ENCODE peak calls at places on chromosomes 11 and 22, in six cellular contexts. L is PC-3, U is hepatocyte, Z is fibroblast of lung, E is SK-N-SH, O is HepG2. N is an unnamed sample.

GRCh38 chr11:68641880-68642279 is 42.5 kb upstream of the GAL start:
- DNase-seq in L (no peak), U (no peak), Z (no peak), E (peak; percentile 12), O (no peak), N (no peak)

GRCh38 chr22:41092847-41093371 is 517 bp downstream of the EP300 start:
- DNase-seq in L (peak; percentile 22), U (peak; percentile 40), Z (peak; percentile 43), E (peak; percentile 21), O (peak; percentile 15), N (peak; percentile 58)

GRCh38 chr11:2115308-2115707 is 23.9 kb downstream of the IGF2 start:
- DNase-seq in L (no peak), U (no peak), Z (no peak), E (no peak), O (no peak), N (no peak)

GRCh38 chr22:39110631-39111561 is 13.9 kb downstream of the APOBEC3H start:
- DNase-seq in L (peak; percentile 32), U (peak; percentile 60), Z (no peak), E (peak; percentile 39), O (peak; percentile 59), N (peak; percentile 68)

GRCh38 chr11:1388763-1389102 is 1.0 kb upstream of the BRSK2 start:
- DNase-seq in L (no peak), U (no peak), Z (no peak), E (no peak), O (no peak), N (peak; percentile 49)

GRCh38 chr11:2837096-2837601 is 48.4 kb downstream of the CDKN1C start:
- DNase-seq in L (peak; percentile 9), U (peak; percentile 96), Z (peak; percentile 58), E (peak; percentile 73), O (peak; percentile 62), N (peak; percentile 87)

GRCh38 chr11:134560566-134561347 is 148.7 kb upstream of the B3GAT1 start:
- DNase-seq in L (no peak), U (no peak), Z (no peak), E (peak; percentile 42), O (no peak), N (peak; percentile 52)

GRCh38 chr11:92149996-92150395 is 74.6 kb upstream of the FAT3 start:
- DNase-seq in L (peak; percentile 19), U (no peak), Z (peak; percentile 25), E (no peak), O (no peak), N (peak; percentile 13)

GRCh38 chr11:42620796-42621195 is 691.0 kb upstream of the API5 start:
- DNase-seq in L (peak; percentile 51), U (no peak), Z (no peak), E (no peak), O (no peak), N (no peak)

GRCh38 chr11:1157645-1158591 is at the start of gene MUC5AC:
- DNase-seq in L (no peak), U (peak; percentile 2), Z (no peak), E (peak; percentile 30), O (no peak), N (no peak)

GRCh38 chr22:38461414-38462081 is 6.3 kb upstream of the KDELR3 start:
- DNase-seq in L (peak; percentile 73), U (peak; percentile 92), Z (peak; percentile 82), E (peak; percentile 84), O (peak; percentile 71), N (peak; percentile 97)

GRCh38 chr11:120513436-120514315 is 2.1 kb downstream of the GRIK4 start:
- DNase-seq in L (no peak), U (no peak), Z (no peak), E (peak; percentile 76), O (no peak), N (peak; percentile 29)

GRCh38 chr11:19872526-19873135 is 160.0 kb downstream of the NAV2 start:
- DNase-seq in L (no peak), U (no peak), Z (no peak), E (no peak), O (no peak), N (peak; percentile 57)

GRCh38 chr22:29213481-29213880 is 7.8 kb downstream of the EMID1 start:
- DNase-seq in L (no peak), U (no peak), Z (no peak), E (peak; percentile 8), O (no peak), N (no peak)

GRCh38 chr11:128054323-128054910 is 532.9 kb downstream of the ETS1 start:
- DNase-seq in L (no peak), U (no peak), Z (no peak), E (no peak), O (no peak), N (no peak)

GRCh38 chr11:38014405-38014804 is 1416.4 kb upstream of the RAG2 start:
- DNase-seq in L (no peak), U (no peak), Z (peak; percentile 68), E (no peak), O (no peak), N (no peak)

GRCh38 chr22:23526588-23527315 is 53.3 kb downstream of the IGLL1 start:
- DNase-seq in L (no peak), U (no peak), Z (no peak), E (peak; percentile 66), O (no peak), N (no peak)

GRCh38 chr11:79940165-79940564 is 499.3 kb upstream of the TENM4 start:
- DNase-seq in L (peak; percentile 68), U (peak; percentile 26), Z (peak; percentile 36), E (no peak), O (no peak), N (no peak)

GRCh38 chr22:33874206-33874605 is 46.1 kb downstream of the LARGE1 start:
- DNase-seq in L (no peak), U (no peak), Z (no peak), E (no peak), O (no peak), N (peak; percentile 38)

GRCh38 chr11:71228961-71229360 is 23.4 kb downstream of the SHANK2 start:
- DNase-seq in L (no peak), U (no peak), Z (no peak), E (no peak), O (no peak), N (no peak)

GRCh38 chr11:17976651-17977050 is 36.2 kb downstream of the SERGEF start:
- DNase-seq in L (no peak), U (no peak), Z (no peak), E (no peak), O (no peak), N (no peak)

GRCh38 chr22:35987487-35987886 is 41.1 kb downstream of the RBFOX2 start:
- DNase-seq in L (no peak), U (peak; percentile 13), Z (peak; percentile 61), E (peak; percentile 18), O (peak; percentile 15), N (no peak)

GRCh38 chr22:35984183-35984710 is 44.4 kb downstream of the RBFOX2 start:
- DNase-seq in L (no peak), U (no peak), Z (no peak), E (no peak), O (no peak), N (no peak)

GRCh38 chr22:35985361-35985760 is 43.3 kb downstream of the RBFOX2 start:
- DNase-seq in L (no peak), U (no peak), Z (no peak), E (no peak), O (no peak), N (no peak)

GRCh38 chr22:35986085-35986484 is 42.5 kb downstream of the RBFOX2 start:
- DNase-seq in L (no peak), U (no peak), Z (no peak), E (no peak), O (no peak), N (peak; percentile 29)

DNA sequence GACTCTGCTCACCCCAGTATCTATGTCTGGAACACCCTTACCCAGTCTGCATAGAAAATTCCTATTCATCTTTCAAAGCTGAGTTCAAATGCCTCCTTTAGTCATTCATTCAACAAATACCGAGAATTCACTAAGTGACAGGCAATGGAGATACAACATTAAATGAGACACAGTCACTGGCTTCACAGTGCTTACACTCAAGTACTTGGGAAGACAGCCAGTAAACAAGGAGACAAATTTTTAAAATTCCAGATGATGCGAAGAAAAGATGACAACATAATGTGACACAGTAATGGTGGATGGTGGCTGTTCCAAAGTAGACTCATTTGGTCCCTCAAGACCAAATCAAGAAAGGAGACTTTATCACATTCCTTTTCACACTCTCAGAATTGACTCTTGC is 43.8 kb downstream of the RBFOX2 start:
- DNase-seq in L (no peak), U (no peak), Z (no peak), E (no peak), O (no peak), N (no peak)
- H3K4me1 ChIP-seq in L (no peaks in the 10 kb centered on the region), U (peaks cover 27% of the 10 kb centered on the region), Z (peaks cover 15% of the 10 kb centered on the region), E (peaks cover 38% of the 10 kb centered on the region), O (peaks cover 73% of the 10 kb centered on the region), N (peaks cover 44% of the 10 kb centered on the region)

GRCh38 chr11:64524534-64525042 is 66.4 kb upstream of the SLC22A12 start:
- DNase-seq in L (no peak), U (no peak), Z (no peak), E (no peak), O (no peak), N (no peak)

GRCh38 chr11:64526356-64526755 is 64.7 kb upstream of the SLC22A12 start:
- DNase-seq in L (no peak), U (no peak), Z (no peak), E (no peak), O (no peak), N (no peak)

GRCh38 chr11:64523456-64524187 is 67.4 kb upstream of the SLC22A12 start:
- DNase-seq in L (no peak), U (no peak), Z (no peak), E (no peak), O (no peak), N (no peak)

GRCh38 chr11:64526795-64527194 is 64.2 kb upstream of the SLC22A12 start:
- DNase-seq in L (no peak), U (no peak), Z (no peak), E (no peak), O (no peak), N (no peak)

GRCh38 chr11:64525711-64526110 is 65.3 kb upstream of the SLC22A12 start:
- DNase-seq in L (no peak), U (no peak), Z (no peak), E (no peak), O (no peak), N (no peak)
- H3K4me2 ChIP-seq in L (no peak overlapping the region), U (no peak overlapping the region), Z (no peak overlapping the region), E (no peak overlapping the region), O (no peak overlapping the region), N (no peak overlapping the region)

GRCh38 chr22:11613898-11614755 is 3913.9 kb upstream of the OR11H1 start:
- DNase-seq in L (no peak), U (no peak), Z (no peak), E (no peak), O (no peak), N (no peak)
- H3K9me3 ChIP-seq in L (no peaks in the 10 kb centered on the region), U (peaks cover 15% of the 10 kb centered on the region), Z (no peaks in the 10 kb centered on the region), E (peaks cover 4% of the 10 kb centered on the region), O (peaks cover 74% of the 10 kb centered on the region), N (peaks cover 70% of the 10 kb centered on the region)

DNA sequence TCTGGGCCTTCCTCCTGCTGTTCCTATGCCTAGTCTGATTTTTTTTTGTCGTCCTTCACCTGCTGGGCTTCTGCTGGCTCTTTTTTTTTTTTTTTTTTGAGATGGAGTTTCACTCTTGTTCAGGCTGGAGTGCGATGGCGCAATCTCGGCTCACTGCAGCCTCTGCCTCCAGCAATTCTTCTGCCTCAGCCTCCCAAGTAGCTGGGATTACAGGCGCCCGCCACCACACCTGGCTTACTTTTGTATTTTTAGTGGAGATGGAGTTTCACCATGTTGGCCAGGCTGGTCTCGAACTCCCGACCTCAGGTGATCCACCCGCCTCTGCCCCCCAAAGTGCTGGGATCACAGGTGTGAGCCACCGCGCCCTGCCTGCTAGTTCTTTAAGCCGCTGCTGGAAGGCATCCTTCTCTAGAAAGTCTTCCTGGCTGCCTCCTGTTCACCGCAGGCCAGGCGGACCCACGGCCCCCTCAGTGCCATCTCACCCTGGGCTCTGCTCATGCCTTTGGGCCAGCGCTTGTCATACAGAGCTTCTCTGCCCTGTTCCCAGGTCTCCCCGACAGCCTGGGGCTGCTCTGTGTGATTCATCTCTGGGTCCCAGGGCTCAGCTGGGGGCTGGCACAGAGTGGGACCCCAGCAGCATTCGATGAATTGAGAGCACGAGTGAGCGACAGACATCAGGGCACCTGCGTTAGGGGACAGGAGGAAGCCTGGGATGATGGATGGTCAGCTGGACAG is 23.6 kb upstream of the PRR5 start:
- DNase-seq in L (no peak), U (no peak), Z (no peak), E (no peak), O (no peak), N (no peak)
- H3K4me1 ChIP-seq in L (peaks cover 9% of the 10 kb centered on the region), U (peaks cover 10% of the 10 kb centered on the region), Z (no peaks in the 10 kb centered on the region), E (no peaks in the 10 kb centered on the region), O (peaks cover 66% of the 10 kb centered on the region), N (peaks cover 2% of the 10 kb centered on the region)

N was measured in neural progenitor cell.